ENCODE peak calls at places on chromosomes 6 and 20, in five cellular contexts. F is AG04450, A is fibroblast of lung, R is thoracic aorta, K is neural progenitor cell. D is an unnamed sample.
A peak's percentile ranks its signal among the peaks of the same experiment; 100 is the strongest.

GRCh38 chr20:58675146-58675584 is 17.4 kb upstream of the NPEPL1 start:
- DNase-seq in F (no peak), A (no peak), R (no peak), K (no peak), D (no peak)

GRCh38 chr20:17650301-17650761 is 31.7 kb downstream of the RRBP1 start:
- DNase-seq in F (no peak), A (no peak), R (no peak), K (no peak), D (no peak)

GRCh38 chr6:144134737-144135136 is 15.6 kb upstream of the STX11 start:
- DNase-seq in F (no peak), A (no peak), R (no peak), K (no peak), D (no peak)

GRCh38 chr6:80608881-80609280 is 502.4 kb downstream of the BCKDHB start:
- DNase-seq in F (no peak), A (peak; percentile 69), R (no peak), K (no peak), D (peak; percentile 43)

GRCh38 chr6:35681298-35681697 is 7.4 kb downstream of the FKBP5 start:
- DNase-seq in F (no peak), A (no peak), R (no peak), K (no peak), D (no peak)

GRCh38 chr20:63740501-63741353 is 1.2 kb downstream of the SLC2A4RG start:
- DNase-seq in F (peak; percentile 63), A (peak; percentile 84), R (peak; percentile 74), K (peak; percentile 83), D (peak; percentile 71)

GRCh38 chr6:161228911-161229591 is 44.8 kb downstream of the AGPAT4 start:
- DNase-seq in F (peak; percentile 65), A (peak; percentile 92), R (no peak), K (peak; percentile 22), D (peak; percentile 85)

GRCh38 chr20:35947489-35947888 is 6.8 kb downstream of the SCAND1 start:
- DNase-seq in F (no peak), A (peak; percentile 17), R (no peak), K (peak; percentile 68), D (peak; percentile 31)

GRCh38 chr6:162736933-162737332 is 9.2 kb downstream of the PACRG start:
- DNase-seq in F (no peak), A (no peak), R (no peak), K (no peak), D (peak; percentile 25)
- TF ChIP-seq CTCF in F (no peak), A (no peak), R (no peak), K (no peak), D (no peak)

GRCh38 chr20:47718398-47718797 is 66.9 kb downstream of the SULF2 start:
- DNase-seq in F (no peak), A (peak; percentile 11), R (no peak), K (no peak), D (no peak)
- H3K4me3 ChIP-seq in F (no peak overlapping the region), A (no peak overlapping the region), R (no peak overlapping the region), K (no peak overlapping the region), D (no peak overlapping the region)

GRCh38 chr20:45976132-45976531 is 4.1 kb upstream of the ZNF335 start:
- DNase-seq in F (no peak), A (no peak), R (no peak), K (no peak), D (no peak)

GRCh38 chr20:45972500-45973183 is 639 bp upstream of the ZNF335 start:
- DNase-seq in F (no peak), A (no peak), R (no peak), K (no peak), D (no peak)

GRCh38 chr20:45971675-45972499 is at the start of gene ZNF335:
- DNase-seq in F (peak; percentile 93), A (peak; percentile 95), R (peak; percentile 78), K (peak; percentile 98), D (peak; percentile 85)

GRCh38 chr20:45975686-45976085 is 3.7 kb upstream of the ZNF335 start:
- DNase-seq in F (no peak), A (no peak), R (no peak), K (no peak), D (no peak)

GRCh38 chr20:45974896-45975565 is 3.0 kb upstream of the ZNF335 start:
- DNase-seq in F (no peak), A (no peak), R (no peak), K (no peak), D (no peak)
- TF ChIP-seq CTCF in F (no peak), A (no peak), R (no peak), K (no peak), D (no peak)

GRCh38 chr6:141267420-141267819 is 865.3 kb upstream of the GJE1 start:
- DNase-seq in F (no peak), A (no peak), R (no peak), K (no peak), D (no peak)

GRCh38 chr6:141261672-141262060 is 871.1 kb upstream of the GJE1 start:
- DNase-seq in F (no peak), A (no peak), R (no peak), K (no peak), D (no peak)

GRCh38 chr6:141269684-141270083 is 863.0 kb upstream of the GJE1 start:
- DNase-seq in F (no peak), A (no peak), R (no peak), K (no peak), D (no peak)

GRCh38 chr6:141264101-141264500 is 868.6 kb upstream of the GJE1 start:
- DNase-seq in F (no peak), A (peak; percentile 9), R (no peak), K (no peak), D (peak; percentile 78)

GRCh38 chr6:141265748-141266647 is 866.7 kb upstream of the GJE1 start:
- DNase-seq in F (no peak), A (peak; percentile 14), R (no peak), K (no peak), D (peak; percentile 17)
- H3K4me3 ChIP-seq in F (peak overlapping the region; percentile 14), A (no peak overlapping the region), R (peak overlapping the region; percentile 61), K (no peak overlapping the region), D (no peak overlapping the region)

GRCh38 chr20:50456452-50457324 is 53.5 kb upstream of the PTPN1 start:
- DNase-seq in F (no peak), A (no peak), R (no peak), K (no peak), D (no peak)
- TF ChIP-seq CTCF in F (peak; percentile 30), A (peak; percentile 15), R (no peak), K (peak; percentile 28), D (peak; percentile 46)

DNA sequence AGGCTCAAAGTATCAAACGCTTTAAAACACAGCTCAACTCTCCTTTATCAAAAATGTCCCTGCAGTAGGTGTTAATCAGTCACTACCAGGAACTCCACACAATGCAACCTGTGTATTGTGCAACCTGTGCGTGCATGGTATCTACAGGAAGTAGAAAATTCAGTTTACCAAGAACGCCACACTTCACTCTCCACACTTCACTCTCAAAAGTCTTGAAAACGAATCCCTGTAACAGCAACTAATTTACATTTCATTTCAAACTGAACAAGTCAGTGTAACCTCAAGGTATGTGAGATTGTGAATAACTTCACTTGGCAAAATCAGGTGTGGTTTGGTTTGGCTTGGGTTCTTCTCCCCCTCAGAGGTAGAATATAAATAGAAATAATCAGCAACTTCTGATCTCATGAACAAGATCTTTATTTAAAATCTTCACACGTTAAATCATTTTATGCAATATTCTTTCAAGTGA is 1.6 kb downstream of the RALGAPA2 start:
- DNase-seq in F (no peak), A (no peak), R (no peak), K (no peak), D (peak; percentile 80)
- H3K4me3 ChIP-seq in F (no peak overlapping the region), A (no peak overlapping the region), R (peak overlapping the region; percentile 84), K (peak overlapping the region; percentile 99), D (peak overlapping the region; percentile 91)

GRCh38 chr6:68575765-68576439 is 59.2 kb upstream of the ADGRB3 start:
- DNase-seq in F (no peak), A (peak; percentile 13), R (peak; percentile 1), K (peak; percentile 63), D (no peak)

GRCh38 chr6:68572975-68573374 is 62.1 kb upstream of the ADGRB3 start:
- DNase-seq in F (no peak), A (no peak), R (no peak), K (no peak), D (no peak)

GRCh38 chr6:68572525-68572924 is 62.6 kb upstream of the ADGRB3 start:
- DNase-seq in F (no peak), A (peak; percentile 1), R (no peak), K (peak; percentile 63), D (peak; percentile 51)
- TF ChIP-seq CTCF in F (peak; percentile 5), A (peak; percentile 22), R (no peak), K (peak; percentile 66), D (peak; percentile 47)

DNA sequence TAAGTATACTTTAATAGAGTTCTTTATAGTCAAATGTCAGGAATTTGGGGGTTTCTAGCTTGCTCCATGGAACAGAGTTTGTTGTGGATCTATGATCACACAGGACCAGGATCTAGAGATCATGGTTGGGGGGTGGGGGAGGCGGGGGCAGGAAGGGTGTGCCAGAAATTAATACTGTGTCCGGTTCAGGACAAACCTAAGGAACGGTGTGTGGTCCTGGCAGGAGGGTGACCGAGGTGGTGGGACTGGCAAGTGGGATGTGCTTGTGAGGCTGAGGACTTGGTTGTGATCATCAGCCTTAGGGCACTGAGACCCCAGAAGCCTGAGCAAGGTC is 27.9 kb downstream of the GSTA3 start:
- DNase-seq in F (no peak), A (no peak), R (no peak), K (no peak), D (no peak)
- H3K4me3 ChIP-seq in F (no peak overlapping the region), A (no peak overlapping the region), R (peak overlapping the region; percentile 75), K (peak overlapping the region; percentile 49), D (peak overlapping the region; percentile 38)

DNA sequence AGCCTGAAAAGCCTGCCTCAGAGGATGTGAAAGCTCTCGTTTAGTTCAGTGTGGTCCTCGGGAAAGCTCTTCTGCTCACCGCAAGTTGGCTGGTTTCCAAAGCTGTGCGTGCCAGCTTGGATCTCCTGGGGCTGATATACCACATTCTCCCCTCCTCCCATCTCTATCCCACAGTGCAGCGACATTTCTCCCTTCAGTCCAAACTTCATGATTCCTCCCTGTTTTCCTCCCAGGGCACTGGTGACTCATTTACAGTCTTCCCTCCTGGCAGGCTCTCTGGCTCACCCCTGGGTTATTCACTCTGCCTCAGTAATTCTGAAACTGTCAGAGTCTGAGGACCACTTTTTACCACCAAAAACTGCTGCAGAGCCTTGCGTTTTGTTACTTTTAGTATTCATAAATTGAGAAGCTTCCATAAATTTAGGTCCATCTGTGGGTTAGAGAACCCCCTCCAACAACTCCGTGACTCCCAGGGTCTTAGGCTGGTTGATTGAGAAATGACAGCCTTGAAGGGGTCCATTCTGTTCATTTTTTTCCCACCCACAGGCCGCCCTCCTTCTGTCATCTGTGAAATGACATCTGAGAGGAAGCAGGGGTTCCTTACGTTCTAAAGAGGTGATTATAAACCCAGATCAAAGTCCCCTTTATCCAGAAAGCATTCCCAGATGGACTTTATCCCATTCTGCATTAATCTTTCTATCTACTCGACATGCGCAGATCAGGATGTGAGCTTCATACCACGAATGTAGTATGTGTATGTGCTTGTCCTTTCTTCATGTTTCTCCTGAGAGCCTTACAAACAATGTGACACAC is 6.1 kb downstream of the TRIM10 start:
- DNase-seq in F (no peak), A (peak; percentile 77), R (no peak), K (no peak), D (peak; percentile 69)
- TF ChIP-seq CTCF in F (no peak), A (no peak), R (no peak), K (no peak), D (no peak)